ENCODE peak calls at places on chromosomes 1 and 21, in eight cellular contexts. Y, H, I, E, D, X, U and F are unnamed samples. For H3K36me3, the result is how much of the 10 kb centered on the place peaks cover.

GRCh38 chr21:28781602-28782274 is 210.9 kb downstream of the LTN1 start:
- DNase-seq in Y (peak), X (no peak), D (no peak), U (no peak), I (no peak), H (peak), E (no peak), F (no peak)

GRCh38 chr1:97396463-97396862 is 524.4 kb downstream of the DPYD start:
- DNase-seq in X (no peak), Y (no peak), E (no peak), I (no peak), U (no peak), H (no peak), D (no peak), F (no peak)

GRCh38 chr21:26845066-26845749 is at the start of gene ADAMTS1:
- DNase-seq in X (peak), U (peak), I (peak), E (no peak), H (peak), D (peak), Y (peak), F (peak)

GRCh38 chr1:212680691-212681090 is 18.9 kb downstream of the BATF3 start:
- DNase-seq in E (no peak), H (no peak), I (no peak), D (no peak), U (no peak), X (no peak), Y (no peak), F (no peak)

GRCh38 chr1:119329521-119329920 is 39.1 kb upstream of the HAO2 start:
- DNase-seq in Y (no peak), X (no peak), I (no peak), D (no peak), E (no peak), U (no peak), H (no peak), F (no peak)

GRCh38 chr21:37367758-37368535 is 1.4 kb downstream of the DYRK1A start:
- DNase-seq in E (no peak), Y (peak), I (no peak), H (peak), X (peak), D (peak), U (peak), F (peak)

GRCh38 chr1:186188736-186189135 is 186.3 kb downstream of the TPR start:
- DNase-seq in I (no peak), H (no peak), Y (no peak), U (no peak), E (no peak), X (no peak), D (no peak), F (no peak)

GRCh38 chr1:21496063-21496462 is 13.2 kb upstream of the ALPL start:
- DNase-seq in U (no peak), E (no peak), I (no peak), Y (no peak), D (no peak), H (no peak), X (no peak), F (no peak)

GRCh38 chr1:151728151-151728711 is 6.9 kb downstream of the RIIAD1 start:
- DNase-seq in Y (peak), U (peak), E (no peak), I (no peak), D (peak), X (no peak), H (peak), F (no peak)

GRCh38 chr1:156480411-156481192 is 20.0 kb downstream of the MEF2D start:
- DNase-seq in U (peak), I (no peak), H (peak), Y (peak), D (peak), X (peak), E (no peak), F (peak)

GRCh38 chr1:31652891-31653489 is 8.3 kb upstream of the PEF1 start:
- DNase-seq in E (no peak), U (no peak), H (no peak), I (no peak), X (no peak), Y (no peak), D (no peak), F (no peak)
- H3K4me3 ChIP-seq in E (no peak), U (no peak), H (no peak), I (no peak), X (no peak), Y (no peak), D (no peak), F (no peak)

DNA sequence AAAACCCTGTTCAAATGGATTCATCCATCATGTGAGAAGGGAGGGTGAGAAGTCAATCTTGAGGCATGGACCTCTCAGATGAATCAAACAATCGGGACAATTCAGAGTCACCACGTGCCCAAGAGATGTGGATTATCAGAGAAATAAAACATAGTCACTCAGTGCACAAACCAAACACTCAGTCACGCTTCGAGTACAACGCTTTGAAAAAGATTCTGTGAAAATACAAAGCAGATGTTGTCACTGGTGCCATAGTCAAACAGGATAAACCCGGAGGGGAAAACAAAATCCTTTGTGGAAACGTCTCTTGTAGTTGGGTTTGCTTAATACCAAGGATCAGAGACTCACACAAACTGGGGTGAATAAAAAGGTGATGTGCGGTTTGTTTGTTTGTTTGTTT is 188.4 kb downstream of the RRAGC start:
- DNase-seq in I (no peak), Y (no peak), D (no peak), E (no peak), H (no peak), X (no peak), U (no peak), F (no peak)
- TF ChIP-seq POLR2AphosphoS5 in I (no peak), Y (no peak), D (no peak), E (no peak), H (no peak), X (no peak), U (no peak), F (no peak)

GRCh38 chr1:2397007-2397679 is 5.5 kb downstream of the RER1 start:
- DNase-seq in X (no peak), E (no peak), H (no peak), Y (no peak), U (no peak), I (no peak), D (no peak), F (no peak)

GRCh38 chr1:2394761-2395160 is 3.1 kb downstream of the RER1 start:
- DNase-seq in U (no peak), Y (no peak), X (no peak), H (no peak), D (no peak), I (no peak), E (no peak), F (no peak)

GRCh38 chr1:2396059-2396458 is 4.4 kb downstream of the RER1 start:
- DNase-seq in H (no peak), Y (no peak), U (no peak), X (no peak), E (no peak), I (no peak), D (no peak), F (no peak)

GRCh38 chr1:2395245-2395644 is 3.6 kb downstream of the RER1 start:
- DNase-seq in E (no peak), H (no peak), X (no peak), Y (no peak), D (peak), U (no peak), I (no peak), F (no peak)

GRCh38 chr1:2396476-2396875 is 4.8 kb downstream of the RER1 start:
- DNase-seq in H (no peak), X (no peak), Y (no peak), D (no peak), I (no peak), U (no peak), E (no peak), F (no peak)
- H3K36me3 ChIP-seq in H (under half), X (under half), Y (half or more), D (under half), I (under half), U (under half), E (under half), F (under half)

DNA sequence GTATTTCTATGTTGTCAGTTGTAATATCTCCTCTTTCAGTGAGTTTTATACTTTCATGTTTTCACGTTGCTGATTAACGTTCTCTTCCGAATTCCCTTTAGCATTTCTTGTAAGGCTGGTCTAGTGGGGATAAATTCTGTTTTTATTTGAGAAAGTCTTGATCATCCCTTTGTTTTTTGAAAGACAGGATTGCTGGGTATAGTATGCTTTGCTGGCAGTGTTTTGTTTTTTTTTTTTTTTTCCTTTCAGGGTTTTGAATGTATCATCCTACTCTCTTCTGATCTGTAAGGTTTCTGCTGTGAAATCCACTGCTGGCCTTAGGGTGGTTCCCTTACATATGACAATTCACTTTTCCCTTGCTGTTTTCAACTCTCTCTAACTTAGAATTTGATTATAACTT is 74.4 kb downstream of the SCMH1 start:
- DNase-seq in H (no peak), X (no peak), I (no peak), E (no peak), U (no peak), Y (no peak), D (no peak), F (no peak)
- H3K4me3 ChIP-seq in H (no peak), X (no peak), I (no peak), E (no peak), U (no peak), Y (no peak), D (no peak), F (no peak)